ENCODE peak calls at places on chromosome 6, in eight cellular contexts. N is neural progenitor cell, G is epithelial cell of esophagus, V is cardiac fibroblast, J is brain microvascular endothelial cell, R is BE2C, S is heart left ventricle, W is left ventricle myocardium inferior. K is an unnamed sample.

GRCh38 chr6:100366419-100366818 is 98.3 kb downstream of the SIM1 start:
- DNase-seq in N (no peak), G (peak; percentile 92), V (peak; percentile 88), J (peak; percentile 29), R (no peak), S (no peak), W (no peak), K (no peak)

GRCh38 chr6:168133186-168133585 is 54.2 kb upstream of the FRMD1 start:
- DNase-seq in N (peak; percentile 56), G (no peak), V (peak; percentile 54), J (peak; percentile 71), R (no peak), S (peak; percentile 61), W (peak; percentile 52), K (no peak)

GRCh38 chr6:88124925-88125557 is 41.1 kb downstream of the CNR1 start:
- DNase-seq in N (no peak), G (no peak), V (peak; percentile 28), J (no peak), R (no peak), S (no peak), W (no peak), K (no peak)

GRCh38 chr6:119343573-119344146 is 5.9 kb downstream of the MAN1A1 start:
- DNase-seq in N (no peak), G (no peak), V (no peak), J (no peak), R (no peak), S (no peak), W (no peak), K (no peak)

GRCh38 chr6:1890071-1890470 is 280.4 kb downstream of the FOXC1 start:
- DNase-seq in N (no peak), G (peak; percentile 92), V (peak; percentile 57), J (peak; percentile 66), R (no peak), S (no peak), W (no peak), K (no peak)

GRCh38 chr6:41236276-41236675 is 8.1 kb downstream of the TREML4 start:
- DNase-seq in N (no peak), G (no peak), V (no peak), J (no peak), R (no peak), S (no peak), W (no peak), K (no peak)

GRCh38 chr6:31792741-31793140 is 2.8 kb downstream of the VARS1 start:
- DNase-seq in N (no peak), G (peak; percentile 89), V (peak; percentile 68), J (peak; percentile 55), R (no peak), S (no peak), W (no peak), K (peak; percentile 27)

GRCh38 chr6:167906899-167907298 is 80.2 kb downstream of the AFDN start:
- DNase-seq in N (peak; percentile 37), G (peak; percentile 68), V (peak; percentile 5), J (peak; percentile 12), R (peak; percentile 71), S (peak; percentile 71), W (peak; percentile 46), K (peak; percentile 74)

GRCh38 chr6:13012977-13013680 is 296.6 kb downstream of the PHACTR1 start:
- DNase-seq in N (peak; percentile 63), G (no peak), V (peak; percentile 3), J (no peak), R (no peak), S (peak; percentile 66), W (peak; percentile 77), K (no peak)

GRCh38 chr6:77466055-77467028 is 3.1 kb upstream of the HTR1B start:
- DNase-seq in N (peak; percentile 79), G (peak; percentile 75), V (peak; percentile 81), J (peak; percentile 81), R (peak; percentile 59), S (no peak), W (peak; percentile 17), K (peak; percentile 51)

GRCh38 chr6:113433506-113433991 is 423.6 kb upstream of the MARCKS start:
- DNase-seq in N (no peak), G (peak; percentile 96), V (peak; percentile 87), J (no peak), R (no peak), S (peak; percentile 36), W (peak; percentile 28), K (peak; percentile 67)

GRCh38 chr6:138572200-138572875 is 73.0 kb upstream of the NHSL1 start:
- DNase-seq in N (peak; percentile 91), G (peak; percentile 89), V (peak; percentile 74), J (peak; percentile 91), R (peak; percentile 20), S (peak; percentile 82), W (peak; percentile 61), K (peak; percentile 87)

GRCh38 chr6:64715624-64716023 is 991.4 kb downstream of the EYS start:
- DNase-seq in N (no peak), G (no peak), V (no peak), J (no peak), R (no peak), S (no peak), W (no peak), K (no peak)

GRCh38 chr6:1625926-1626413 is 16.3 kb downstream of the FOXC1 start:
- DNase-seq in N (no peak), G (no peak), V (no peak), J (no peak), R (no peak), S (no peak), W (no peak), K (no peak)

GRCh38 chr6:150307520-150307919 is 61.3 kb upstream of the IYD start:
- DNase-seq in N (no peak), G (no peak), V (no peak), J (no peak), R (no peak), S (no peak), W (no peak), K (no peak)

GRCh38 chr6:147382945-147383554 is 125.4 kb upstream of the SAMD5 start:
- DNase-seq in N (peak; percentile 31), G (peak; percentile 48), V (peak; percentile 70), J (peak; percentile 42), R (no peak), S (no peak), W (no peak), K (no peak)

GRCh38 chr6:18216411-18216810 is 47.9 kb downstream of the DEK start:
- DNase-seq in N (no peak), G (peak; percentile 55), V (peak; percentile 82), J (peak; percentile 79), R (no peak), S (no peak), W (no peak), K (no peak)
- H3K4me3 ChIP-seq in N (no peak overlapping the region), G (no peak overlapping the region), V (no peak overlapping the region), J (no peak overlapping the region), R (no peak overlapping the region), S (no peak overlapping the region), W (no peak overlapping the region), K (no peak overlapping the region)

GRCh38 chr6:39815356-39815755 is 23.2 kb downstream of the DAAM2 start:
- DNase-seq in N (no peak), G (no peak), V (no peak), J (no peak), R (no peak), S (no peak), W (no peak), K (no peak)

GRCh38 chr6:39814236-39814635 is 22.1 kb downstream of the DAAM2 start:
- DNase-seq in N (no peak), G (no peak), V (no peak), J (no peak), R (no peak), S (no peak), W (no peak), K (no peak)

GRCh38 chr6:39811835-39812345 is 19.7 kb downstream of the DAAM2 start:
- DNase-seq in N (no peak), G (no peak), V (no peak), J (no peak), R (no peak), S (no peak), W (no peak), K (no peak)

GRCh38 chr6:39812496-39812852 is 20.3 kb downstream of the DAAM2 start:
- DNase-seq in N (no peak), G (no peak), V (no peak), J (no peak), R (no peak), S (no peak), W (no peak), K (no peak)

DNA sequence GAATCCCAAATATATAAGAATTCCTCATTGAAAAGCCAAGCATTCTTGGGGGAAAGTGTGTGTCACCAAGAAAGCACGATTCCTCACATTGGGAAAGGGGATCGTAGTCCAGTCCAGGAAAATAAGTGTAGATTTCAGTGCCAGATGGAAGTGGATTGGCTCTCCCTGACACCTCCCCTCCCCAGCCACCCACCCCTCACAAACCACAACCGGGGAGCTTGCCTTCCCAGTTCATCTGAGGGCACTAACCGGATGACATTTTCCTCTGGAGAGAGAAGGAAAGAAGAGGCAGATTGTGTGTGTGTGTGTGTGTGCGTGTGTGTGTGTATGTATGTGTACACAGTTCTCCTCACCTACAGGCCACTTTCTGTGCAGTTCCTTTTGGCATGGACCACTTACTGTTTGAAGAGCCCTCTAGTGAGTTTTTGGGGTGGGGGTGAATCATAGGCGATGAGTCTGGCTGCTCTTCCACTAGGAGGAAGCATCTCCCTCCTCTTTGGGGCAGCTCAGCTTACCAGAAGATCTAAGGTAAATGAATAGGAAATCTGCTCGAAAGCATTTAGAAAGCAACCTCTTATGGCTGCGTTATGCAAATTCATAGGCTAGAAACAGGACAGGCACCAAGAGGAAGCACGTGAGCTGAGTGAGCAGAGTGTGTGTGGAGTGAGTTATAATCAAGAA is 20.8 kb downstream of the DAAM2 start:
- DNase-seq in N (no peak), G (no peak), V (peak; percentile 51), J (no peak), R (no peak), S (no peak), W (no peak), K (no peak)
- TF ChIP-seq CTCF in N (no peak), G (no peak), V (peak; percentile 13), J (peak; percentile 52), R (no peak), S (no peak), W (peak; percentile 20), K (no peak)

DNA sequence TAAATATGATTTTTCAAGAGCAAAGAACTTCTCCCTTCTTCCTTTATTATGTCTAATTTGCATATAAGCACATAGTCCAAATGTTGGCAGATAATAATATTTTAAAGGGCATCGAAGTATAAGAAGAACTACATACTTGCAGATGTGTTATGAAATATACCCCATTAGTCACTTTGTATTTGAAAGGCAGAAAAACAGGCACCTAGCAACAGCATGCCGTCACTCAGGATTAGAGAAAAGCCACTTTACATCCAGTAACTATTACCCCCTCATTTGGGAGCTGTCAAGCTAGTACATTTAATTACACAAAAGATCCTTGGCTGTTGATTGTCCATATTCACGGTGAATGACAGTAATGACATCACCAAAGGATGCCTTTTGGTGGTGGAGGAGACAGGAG is 99.3 kb upstream of the ARMC2 start:
- DNase-seq in N (no peak), G (peak; percentile 56), V (peak; percentile 24), J (no peak), R (no peak), S (no peak), W (no peak), K (no peak)
- H3K4me3 ChIP-seq in N (no peak overlapping the region), G (no peak overlapping the region), V (no peak overlapping the region), J (no peak overlapping the region), R (no peak overlapping the region), S (no peak overlapping the region), W (no peak overlapping the region), K (no peak overlapping the region)

DNA sequence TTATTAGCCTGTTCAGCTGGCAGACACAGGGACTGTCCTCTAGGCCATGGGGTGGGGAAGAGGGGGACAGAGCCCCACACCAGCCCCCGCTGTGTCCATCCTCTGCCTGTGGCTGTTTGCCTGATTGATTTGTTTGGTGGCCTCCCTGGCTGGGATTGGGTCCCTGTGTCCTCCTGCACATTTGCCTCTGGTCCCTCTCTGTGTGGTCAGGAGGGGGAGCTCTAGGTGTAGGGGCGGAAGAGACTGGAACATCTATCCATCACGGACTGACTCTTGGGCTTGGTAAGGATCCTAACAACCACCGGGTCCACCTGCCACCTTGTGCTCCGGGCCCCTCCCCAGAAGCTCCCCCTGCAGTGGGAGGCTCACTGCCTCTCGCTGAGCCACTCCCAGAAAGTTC is 38.4 kb upstream of the CCDC167 start:
- DNase-seq in N (no peak), G (peak; percentile 71), V (no peak), J (no peak), R (peak; percentile 40), S (no peak), W (no peak), K (no peak)
- TF ChIP-seq CTCF in N (peak; percentile 45), G (peak; percentile 70), V (peak; percentile 48), J (peak; percentile 64), R (peak; percentile 63), S (no peak), W (peak; percentile 22), K (peak; percentile 44)

K was measured in right lobe of liver.